ENCODE peak calls at places on chromosomes 7 and 10, in seven cellular contexts. One of them, this sample, is unnamed.

GRCh38 chr10:24645784-24646183 is 77.9 kb downstream of the ARHGAP21 start:
- DNase-seq in AG08395: no peak
- DNase-seq in GM03348: no peak
- DNase-seq in effector CD4-positive, alpha-beta T cell: no peak
- DNase-seq in left ventricle myocardium inferior: no peak
- DNase-seq in GF-D8: peak; percentile 17
- DNase-seq in pons: no peak
- DNase-seq in this sample: no peak

GRCh38 chr7:7786595-7786994 is 68.2 kb upstream of the RPA3 start:
- DNase-seq in pons: no peak
- DNase-seq in left ventricle myocardium inferior: no peak
- DNase-seq in effector CD4-positive, alpha-beta T cell: no peak
- DNase-seq in GM03348: no peak
- DNase-seq in AG08395: no peak
- DNase-seq in GF-D8: no peak
- DNase-seq in this sample: no peak

GRCh38 chr7:151987748-151988529 is 31.7 kb downstream of the GALNTL5 start:
- DNase-seq in effector CD4-positive, alpha-beta T cell: no peak
- DNase-seq in GM03348: peak; percentile 31
- DNase-seq in left ventricle myocardium inferior: peak; percentile 35
- DNase-seq in AG08395: peak; percentile 37
- DNase-seq in pons: no peak
- DNase-seq in GF-D8: no peak
- DNase-seq in this sample: no peak

GRCh38 chr7:150407588-150408392 is 28.7 kb downstream of the ZNF775 start:
- DNase-seq in left ventricle myocardium inferior: no peak
- DNase-seq in AG08395: no peak
- DNase-seq in effector CD4-positive, alpha-beta T cell: no peak
- DNase-seq in GF-D8: no peak
- DNase-seq in GM03348: no peak
- DNase-seq in pons: no peak
- DNase-seq in this sample: no peak

GRCh38 chr10:72272689-72273409 is 875 bp upstream of the DDIT4 start:
- DNase-seq in AG08395: peak; percentile 92
- DNase-seq in GF-D8: peak; percentile 40
- DNase-seq in effector CD4-positive, alpha-beta T cell: no peak
- DNase-seq in pons: peak; percentile 94
- DNase-seq in left ventricle myocardium inferior: peak; percentile 92
- DNase-seq in GM03348: peak; percentile 96
- DNase-seq in this sample: no peak

GRCh38 chr10:71090801-71091200 is 121.6 kb upstream of the UNC5B start:
- DNase-seq in GF-D8: no peak
- DNase-seq in AG08395: no peak
- DNase-seq in GM03348: no peak
- DNase-seq in left ventricle myocardium inferior: no peak
- DNase-seq in pons: no peak
- DNase-seq in effector CD4-positive, alpha-beta T cell: no peak
- DNase-seq in this sample: no peak

GRCh38 chr7:68663392-68663791 is 934.9 kb upstream of the AUTS2 start:
- DNase-seq in GM03348: no peak
- DNase-seq in left ventricle myocardium inferior: no peak
- DNase-seq in AG08395: no peak
- DNase-seq in effector CD4-positive, alpha-beta T cell: no peak
- DNase-seq in pons: no peak
- DNase-seq in GF-D8: no peak
- DNase-seq in this sample: no peak

GRCh38 chr10:43249151-43249961 is 17.5 kb downstream of the RASGEF1A start:
- DNase-seq in effector CD4-positive, alpha-beta T cell: peak; percentile 0
- DNase-seq in AG08395: no peak
- DNase-seq in GM03348: no peak
- DNase-seq in GF-D8: no peak
- DNase-seq in left ventricle myocardium inferior: peak; percentile 14
- DNase-seq in pons: no peak
- DNase-seq in this sample: no peak

GRCh38 chr7:157916946-157917670 is 580.3 kb downstream of the DNAJB6 start:
- DNase-seq in pons: no peak
- DNase-seq in AG08395: no peak
- DNase-seq in left ventricle myocardium inferior: no peak
- DNase-seq in GM03348: no peak
- DNase-seq in GF-D8: no peak
- DNase-seq in effector CD4-positive, alpha-beta T cell: no peak
- DNase-seq in this sample: no peak

GRCh38 chr7:2638224-2638991 is 6.6 kb downstream of the TTYH3 start:
- DNase-seq in GF-D8: no peak
- DNase-seq in left ventricle myocardium inferior: peak; percentile 73
- DNase-seq in AG08395: peak; percentile 84
- DNase-seq in pons: peak; percentile 38
- DNase-seq in GM03348: peak; percentile 87
- DNase-seq in effector CD4-positive, alpha-beta T cell: no peak
- DNase-seq in this sample: no peak

GRCh38 chr7:106582365-106582764 is 78.6 kb downstream of the CCDC71L start:
- DNase-seq in left ventricle myocardium inferior: no peak
- DNase-seq in AG08395: no peak
- DNase-seq in GM03348: no peak
- DNase-seq in pons: no peak
- DNase-seq in effector CD4-positive, alpha-beta T cell: no peak
- DNase-seq in GF-D8: no peak
- DNase-seq in this sample: no peak

GRCh38 chr7:17941171-17941490 is 837 bp upstream of the SNX13 start:
- DNase-seq in AG08395: no peak
- DNase-seq in effector CD4-positive, alpha-beta T cell: no peak
- DNase-seq in pons: peak; percentile 59
- DNase-seq in GM03348: no peak
- DNase-seq in left ventricle myocardium inferior: no peak
- DNase-seq in GF-D8: no peak
- DNase-seq in this sample: no peak

GRCh38 chr7:40850017-40850416 is 715.2 kb downstream of the SUGCT start:
- DNase-seq in effector CD4-positive, alpha-beta T cell: no peak
- DNase-seq in AG08395: peak; percentile 22
- DNase-seq in left ventricle myocardium inferior: no peak
- DNase-seq in GM03348: no peak
- DNase-seq in GF-D8: no peak
- DNase-seq in pons: no peak
- DNase-seq in this sample: no peak

GRCh38 chr10:70914316-70914864 is 26.0 kb upstream of the PCBD1 start:
- DNase-seq in pons: no peak
- DNase-seq in GM03348: no peak
- DNase-seq in left ventricle myocardium inferior: no peak
- DNase-seq in effector CD4-positive, alpha-beta T cell: no peak
- DNase-seq in GF-D8: no peak
- DNase-seq in AG08395: no peak
- DNase-seq in this sample: no peak

GRCh38 chr10:97583476-97583875 is 713 bp upstream of the HOGA1 start:
- DNase-seq in AG08395: no peak
- DNase-seq in GF-D8: no peak
- DNase-seq in effector CD4-positive, alpha-beta T cell: no peak
- DNase-seq in left ventricle myocardium inferior: no peak
- DNase-seq in pons: no peak
- DNase-seq in GM03348: no peak
- DNase-seq in this sample: no peak